ENCODE peak calls at places on chromosome 16, in ten cellular contexts. F is heart right ventricle, N is prostate gland, C is body of pancreas, I is suprapubic skin, Y is left ventricle myocardium inferior, X is hepatocyte, M is heart left ventricle, K is A549, O is psoas muscle. W is an unnamed sample.

GRCh38 chr16:4693956-4694663 is 748 bp downstream of the NUDT16L1 start:
- DNase-seq in C (peak), F (no peak), X (peak), M (no peak), Y (peak), N (no peak), K (peak), O (peak), I (peak), W (no peak)

GRCh38 chr16:31112711-31113419 is 4.6 kb upstream of the KAT8 start:
- DNase-seq in M (no peak), C (no peak), K (no peak), F (no peak), I (no peak), Y (no peak), O (no peak), X (peak), N (no peak), W (no peak)

GRCh38 chr16:80040413-80040812 is 439.9 kb upstream of the MAF start:
- DNase-seq in Y (no peak), N (no peak), F (no peak), X (no peak), C (no peak), M (no peak), K (no peak), I (no peak), O (no peak), W (no peak)

GRCh38 chr16:12087901-12088364 is 111.4 kb downstream of the SNX29 start:
- DNase-seq in K (no peak), O (no peak), I (peak), Y (peak), C (no peak), N (peak), M (no peak), F (peak), X (no peak), W (no peak)

GRCh38 chr16:83046664-83047063 is 419.9 kb downstream of the CDH13 start:
- DNase-seq in O (no peak), X (no peak), M (no peak), N (no peak), Y (no peak), C (no peak), F (no peak), K (no peak), I (no peak), W (no peak)

GRCh38 chr16:67961551-67961957 is 6.9 kb downstream of the SLC12A4 start:
- DNase-seq in I (no peak), K (no peak), O (peak), F (no peak), Y (no peak), M (peak), C (peak), X (no peak), N (peak), W (no peak)

GRCh38 chr16:74740795-74741304 is 33.8 kb downstream of the FA2H start:
- DNase-seq in Y (no peak), F (no peak), M (no peak), O (peak), X (no peak), C (peak), N (peak), K (peak), I (no peak), W (no peak)

GRCh38 chr16:15572329-15573001 is 70.5 kb downstream of the MARF1 start:
- DNase-seq in F (no peak), N (no peak), O (no peak), C (no peak), X (no peak), K (no peak), I (no peak), Y (no peak), M (no peak), W (no peak)

GRCh38 chr16:85522842-85523601 is 90.1 kb upstream of the GSE1 start:
- DNase-seq in C (peak), X (no peak), Y (no peak), M (peak), I (no peak), K (no peak), F (peak), N (peak), O (no peak), W (no peak)

GRCh38 chr16:4404247-4404966 is 12.0 kb downstream of the CORO7 start:
- DNase-seq in I (peak), C (no peak), O (no peak), Y (peak), F (no peak), N (no peak), X (peak), K (peak), M (no peak), W (no peak)

GRCh38 chr16:21957687-21958346 is 4.7 kb downstream of the UQCRC2 start:
- DNase-seq in Y (no peak), X (no peak), O (no peak), K (no peak), N (no peak), F (no peak), I (no peak), M (no peak), C (no peak), W (no peak)

DNA sequence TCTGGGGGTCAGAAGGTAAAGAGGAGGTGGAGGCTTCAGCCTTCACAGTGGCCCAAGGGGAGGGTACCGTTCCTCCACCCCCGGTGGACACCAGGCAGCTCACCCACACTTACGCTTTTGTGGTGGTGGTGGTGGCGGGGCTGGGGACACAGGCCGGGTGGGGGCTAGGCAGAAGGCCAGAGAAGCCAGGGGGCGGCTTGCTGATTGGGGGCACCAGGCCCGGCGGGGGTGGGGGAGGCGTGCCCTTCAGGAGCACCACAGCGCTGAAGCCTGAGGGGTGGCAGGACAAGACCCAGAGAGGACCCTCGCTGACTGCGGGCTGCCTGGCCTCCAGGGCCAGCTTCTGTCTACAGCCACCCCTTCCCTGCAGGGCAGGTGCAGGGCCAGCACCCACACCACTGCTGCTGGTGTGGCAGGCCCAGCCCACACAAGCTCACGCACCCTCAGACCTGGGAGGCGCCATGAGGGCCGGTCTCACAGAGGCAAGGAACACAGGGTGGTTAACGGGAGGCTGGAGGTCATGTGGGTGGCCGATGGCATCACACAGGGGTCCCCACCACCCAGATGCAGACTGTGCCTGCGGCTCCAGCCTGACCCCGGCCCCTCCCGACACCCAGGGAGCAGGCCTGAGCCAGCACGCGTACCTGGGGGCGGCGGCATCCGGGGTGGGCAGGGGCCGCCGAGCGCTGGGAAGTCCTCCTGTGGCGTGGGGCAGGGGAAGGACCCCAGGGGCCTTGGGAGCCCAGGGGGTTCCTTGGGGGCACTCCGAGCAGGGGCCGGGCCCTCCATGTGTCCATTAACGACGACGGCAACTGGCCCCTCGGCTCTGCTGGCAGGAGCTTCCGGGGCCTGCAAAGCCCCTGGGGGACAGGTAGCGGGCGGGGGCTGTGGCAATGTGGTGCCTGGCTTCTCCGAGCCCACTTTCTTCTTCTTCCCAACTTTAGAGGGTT is 9.4 kb downstream of the SYNGR3 start:
- DNase-seq in I (no peak), F (no peak), N (no peak), K (no peak), M (no peak), X (no peak), Y (no peak), C (no peak), O (peak), W (no peak)
- H3K27ac ChIP-seq in I (no peak), F (no peak), N (no peak), K (peak), M (no peak), X (no peak), Y (no peak), C (no peak), O (peak), W (no peak)

GRCh38 chr16:87185313-87185712 is 131.9 kb downstream of the C16orf95 start:
- DNase-seq in I (no peak), C (no peak), M (no peak), N (no peak), K (no peak), Y (no peak), O (no peak), F (no peak), X (no peak), W (no peak)

GRCh38 chr16:87188104-87188503 is 129.1 kb downstream of the C16orf95 start:
- DNase-seq in X (no peak), I (no peak), F (no peak), O (no peak), N (no peak), Y (no peak), C (no peak), M (no peak), K (no peak), W (no peak)

GRCh38 chr16:87186440-87186839 is 130.8 kb downstream of the C16orf95 start:
- DNase-seq in N (no peak), Y (no peak), M (no peak), C (no peak), F (no peak), I (no peak), K (no peak), O (no peak), X (no peak), W (no peak)

GRCh38 chr16:87186876-87187533 is 130.2 kb downstream of the C16orf95 start:
- DNase-seq in C (no peak), K (no peak), M (no peak), I (no peak), Y (no peak), F (no peak), O (no peak), N (no peak), X (no peak), W (no peak)

GRCh38 chr16:87185983-87186382 is 131.2 kb downstream of the C16orf95 start:
- DNase-seq in F (no peak), Y (no peak), M (no peak), N (no peak), I (no peak), X (no peak), O (no peak), K (no peak), C (no peak), W (no peak)
- TF ChIP-seq CTCF in F (no peak), Y (no peak), M (no peak), N (no peak), I (no peak), X (no peak), O (no peak), K (no peak), C (no peak), W (no peak)

GRCh38 chr16:674968-675883 is at the start of gene RHBDL1:
- DNase-seq in O (peak), I (no peak), Y (no peak), X (peak), F (no peak), N (no peak), M (no peak), C (no peak), K (no peak), W (no peak)
- H3K27ac ChIP-seq in O (no peak), I (no peak), Y (peak), X (no peak), F (peak), N (no peak), M (no peak), C (no peak), K (peak), W (peak)

GRCh38 chr16:69859105-69859969 is 91.8 kb upstream of the CLEC18A start:
- DNase-seq in F (peak), O (no peak), X (peak), M (peak), K (peak), C (peak), N (no peak), Y (peak), I (no peak), W (no peak)
- TF ChIP-seq CTCF in F (peak), O (peak), X (peak), M (peak), K (peak), C (peak), N (peak), Y (peak), I (peak), W (no peak)

GRCh38 chr16:19578378-19578851 is 22.9 kb downstream of the VPS35L start:
- DNase-seq in Y (no peak), C (no peak), O (no peak), K (no peak), F (no peak), X (no peak), M (no peak), I (no peak), N (no peak), W (no peak)

GRCh38 chr16:19583665-19584300 is 28.3 kb downstream of the VPS35L start:
- DNase-seq in N (peak), F (peak), O (no peak), K (peak), Y (no peak), M (no peak), C (peak), X (peak), I (no peak), W (no peak)

GRCh38 chr16:19582050-19582784 is 26.7 kb downstream of the VPS35L start:
- DNase-seq in C (no peak), M (no peak), K (no peak), Y (no peak), O (no peak), X (no peak), F (no peak), I (no peak), N (no peak), W (no peak)
- H3K27ac ChIP-seq in C (no peak), M (no peak), K (no peak), Y (no peak), O (no peak), X (peak), F (no peak), I (no peak), N (no peak), W (no peak)